ENCODE peak calls at places on chromosome 6, in eight cellular contexts. Z, O, C, I, K, U, B and M are unnamed samples.

GRCh38 chr6:122789862-122790739 is 1.0 kb downstream of the SMPDL3A start:
- DNase-seq in O (no peak), C (no peak), Z (no peak), U (no peak), I (no peak), K (peak; percentile 19), B (no peak), M (no peak)

GRCh38 chr6:20610636-20611200 is 76.5 kb downstream of the CDKAL1 start:
- DNase-seq in O (no peak), I (no peak), Z (no peak), C (no peak), K (no peak), B (no peak), U (no peak), M (no peak)

GRCh38 chr6:148837941-148838340 is 91.1 kb downstream of the UST start:
- DNase-seq in U (no peak), B (no peak), I (no peak), K (peak; percentile 72), O (no peak), Z (no peak), C (no peak), M (no peak)

GRCh38 chr6:107458687-107459282 is 579 bp downstream of the PDSS2 start:
- DNase-seq in C (peak; percentile 19), U (no peak), I (peak; percentile 3), O (no peak), B (no peak), K (peak; percentile 26), Z (no peak), M (no peak)

GRCh38 chr6:118708736-118709135 is 57.3 kb upstream of the CEP85L start:
- DNase-seq in U (no peak), Z (no peak), B (no peak), C (no peak), K (peak; percentile 79), I (no peak), O (no peak), M (no peak)

GRCh38 chr6:55568779-55569439 is 10.1 kb downstream of the HMGCLL1 start:
- DNase-seq in O (no peak), I (no peak), U (no peak), Z (no peak), C (no peak), K (no peak), B (no peak), M (no peak)

GRCh38 chr6:29626948-29627761 is 5.8 kb downstream of the GABBR1 start:
- DNase-seq in C (no peak), U (no peak), K (no peak), O (no peak), B (no peak), I (no peak), Z (no peak), M (no peak)

GRCh38 chr6:150159757-150160156 is 16.9 kb downstream of the PPP1R14C start:
- DNase-seq in K (no peak), Z (no peak), C (no peak), O (no peak), B (no peak), I (no peak), U (no peak), M (no peak)

GRCh38 chr6:30683980-30684338 is 2.5 kb downstream of the PPP1R18 start:
- DNase-seq in C (no peak), U (no peak), K (no peak), O (no peak), B (no peak), Z (no peak), I (no peak), M (no peak)

GRCh38 chr6:134609862-134610261 is 291.9 kb upstream of the SGK1 start:
- DNase-seq in I (no peak), K (no peak), Z (no peak), O (no peak), B (no peak), U (no peak), C (no peak), M (no peak)

GRCh38 chr6:593139-593906 is 63.6 kb downstream of the HUS1B start:
- DNase-seq in K (peak; percentile 82), O (peak; percentile 58), I (no peak), Z (no peak), C (peak; percentile 46), U (no peak), B (peak; percentile 59), M (no peak)

GRCh38 chr6:85416049-85416448 is 33.8 kb upstream of the NT5E start:
- DNase-seq in U (no peak), Z (no peak), O (no peak), C (no peak), I (no peak), K (no peak), B (no peak), M (no peak)

GRCh38 chr6:37704066-37704465 is 6.4 kb upstream of the MDGA1 start:
- DNase-seq in K (no peak), B (no peak), O (no peak), U (no peak), Z (no peak), C (no peak), I (no peak), M (no peak)

GRCh38 chr6:136012198-136012884 is 160.8 kb downstream of the PDE7B start:
- DNase-seq in O (no peak), B (no peak), Z (no peak), U (no peak), C (no peak), I (no peak), K (peak; percentile 61), M (no peak)

GRCh38 chr6:159163901-159164370 is 5.3 kb upstream of the FNDC1 start:
- DNase-seq in U (no peak), B (no peak), K (no peak), Z (no peak), O (no peak), I (no peak), C (no peak), M (no peak)

GRCh38 chr6:116847234-116847633 is 18.4 kb upstream of the GPRC6A start:
- DNase-seq in B (no peak), C (no peak), I (no peak), U (no peak), O (no peak), K (peak; percentile 60), Z (no peak), M (no peak)

GRCh38 chr6:158488065-158488464 is 71.8 kb upstream of the TMEM181 start:
- DNase-seq in U (no peak), B (peak; percentile 82), I (no peak), O (no peak), K (peak; percentile 85), Z (no peak), C (no peak), M (no peak)

GRCh38 chr6:107123501-107123900 is 8.2 kb upstream of the BEND3 start:
- DNase-seq in O (no peak), C (no peak), B (no peak), U (no peak), I (no peak), K (no peak), Z (no peak), M (no peak)

GRCh38 chr6:11428895-11429294 is 108.7 kb upstream of the TMEM170B start:
- DNase-seq in C (no peak), I (no peak), B (peak; percentile 93), O (no peak), K (peak; percentile 47), U (no peak), Z (no peak), M (no peak)

GRCh38 chr6:74115674-74116073 is 419.7 kb downstream of the CD109 start:
- DNase-seq in B (no peak), Z (no peak), C (no peak), K (no peak), U (no peak), I (no peak), O (no peak), M (no peak)

GRCh38 chr6:158680441-158680840 is 30.6 kb downstream of the SYTL3 start:
- DNase-seq in U (peak; percentile 60), O (no peak), K (no peak), I (no peak), Z (no peak), B (peak; percentile 5), C (no peak), M (no peak)

GRCh38 chr6:47571488-47571887 is 93.9 kb downstream of the CD2AP start:
- DNase-seq in U (no peak), C (no peak), B (no peak), Z (no peak), O (no peak), K (no peak), I (no peak), M (no peak)

DNA sequence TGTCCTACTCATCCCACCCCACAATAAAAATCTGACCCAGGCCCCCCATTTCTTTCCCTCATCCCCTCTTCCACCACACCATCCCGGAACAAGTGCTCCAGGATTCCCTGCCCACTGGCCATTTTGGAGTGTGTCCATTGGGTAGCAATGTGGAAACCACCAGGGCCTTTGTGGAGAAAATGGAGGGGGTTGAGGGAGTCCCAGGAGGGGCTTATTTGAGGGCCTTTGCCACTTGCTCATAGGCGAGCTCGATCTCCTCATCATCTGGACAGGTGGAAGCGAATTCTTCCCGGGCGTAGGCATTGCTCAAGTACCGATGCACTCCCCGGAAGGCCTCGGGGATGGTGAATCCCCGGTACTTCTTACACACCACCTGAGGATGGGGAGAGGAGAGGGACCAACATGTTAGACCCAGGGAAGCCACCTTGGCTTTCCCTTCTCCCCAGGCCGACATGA is 1.6 kb upstream of the DDAH2 start:
- DNase-seq in Z (no peak), I (no peak), O (no peak), B (no peak), C (no peak), K (no peak), U (no peak), M (no peak)
- H3K4me3 ChIP-seq in Z (peak overlapping the region; percentile 92), I (peak overlapping the region; percentile 79), O (peak overlapping the region; percentile 61), B (peak overlapping the region; percentile 58), C (no peak overlapping the region), K (peak overlapping the region; percentile 77), U (peak overlapping the region; percentile 78), M (no peak overlapping the region)

GRCh38 chr6:130435181-130435580 is 69.4 kb downstream of the TMEM200A start:
- DNase-seq in O (no peak), K (no peak), Z (no peak), B (no peak), C (no peak), U (no peak), I (no peak), M (no peak)
- H3K4me1 ChIP-seq in O (peaks cover 20% of the 10 kb centered on the region), K (no peaks in the 10 kb centered on the region), Z (no peaks in the 10 kb centered on the region), B (no peaks in the 10 kb centered on the region), C (no peaks in the 10 kb centered on the region), U (no peaks in the 10 kb centered on the region), I (no peaks in the 10 kb centered on the region), M (no peaks in the 10 kb centered on the region)

DNA sequence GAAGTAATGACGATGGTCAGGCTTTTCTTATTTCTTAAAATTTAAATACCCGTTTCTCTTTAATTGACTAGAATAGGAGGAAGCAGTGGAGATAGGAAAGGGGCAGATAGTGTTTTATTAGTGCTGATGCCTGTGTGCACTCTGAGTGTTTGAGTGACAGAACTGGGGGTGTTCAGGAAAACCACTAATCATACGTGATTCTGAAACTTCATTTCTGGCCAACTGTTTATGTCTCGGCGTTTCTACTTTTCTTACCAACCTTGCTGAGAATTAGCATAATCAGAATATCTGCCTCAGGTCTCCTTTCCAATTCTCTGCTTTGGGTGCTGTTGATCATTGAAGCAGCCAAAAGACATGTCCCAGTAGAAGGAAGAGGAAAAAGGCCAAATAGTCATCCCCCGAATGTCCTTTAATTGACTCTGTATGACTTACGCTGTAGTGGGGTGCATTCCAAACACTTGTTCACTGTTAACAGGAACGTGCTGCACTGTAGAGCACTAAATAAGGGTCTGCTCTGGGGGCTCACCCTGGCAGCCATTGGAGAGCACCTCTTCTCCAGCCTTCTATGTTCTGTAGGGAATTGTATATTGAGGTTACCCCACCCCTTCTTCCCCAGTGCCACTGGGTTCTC is 152.9 kb downstream of the JARID2 start:
- DNase-seq in Z (no peak), U (no peak), C (no peak), K (no peak), I (no peak), B (no peak), O (no peak), M (no peak)
- H3K4me3 ChIP-seq in Z (no peak overlapping the region), U (no peak overlapping the region), C (peak overlapping the region; percentile 30), K (no peak overlapping the region), I (no peak overlapping the region), B (no peak overlapping the region), O (no peak overlapping the region), M (no peak overlapping the region)

GRCh38 chr6:44120692-44121443 is 6.4 kb downstream of the MRPL14 start:
- DNase-seq in B (no peak), K (no peak), U (no peak), O (no peak), I (no peak), Z (no peak), C (no peak), M (no peak)
- H3K4me1 ChIP-seq in B (peaks cover 27% of the 10 kb centered on the region), K (peaks cover 89% of the 10 kb centered on the region), U (peaks cover 5% of the 10 kb centered on the region), O (peaks cover 99% of the 10 kb centered on the region), I (peaks cover 99% of the 10 kb centered on the region), Z (no peaks in the 10 kb centered on the region), C (peaks cover 83% of the 10 kb centered on the region), M (peaks cover 4% of the 10 kb centered on the region)